ENCODE peak calls at places on chromosomes 4 and X, in five cellular contexts. P is A549, Q is fibroblast of lung, G is adrenal gland, J is SJCRH30. Y is an unnamed sample. For H3K4me1, the result is how much of the 10 kb centered on the place peaks cover.

GRCh38 chrX:48883729-48884128 is 13.8 kb downstream of the TIMM17B start:
- DNase-seq in Q (no peak), J (no peak), G (no peak), P (peak), Y (no peak)

GRCh38 chr4:188975271-188975670 is 836.0 kb downstream of the TRIML1 start:
- DNase-seq in Q (no peak), G (no peak), P (no peak), J (no peak), Y (no peak)

GRCh38 chr4:14729605-14730004 is 272.7 kb upstream of the CPEB2 start:
- DNase-seq in G (no peak), Q (no peak), J (no peak), P (no peak), Y (no peak)

GRCh38 chr4:38190717-38191178 is 230.6 kb downstream of the PTTG2 start:
- DNase-seq in P (no peak), Q (peak), G (no peak), J (peak), Y (no peak)

GRCh38 chr4:56603297-56603696 is 77.8 kb downstream of the HOPX start:
- DNase-seq in J (no peak), G (no peak), Q (no peak), P (no peak), Y (no peak)

GRCh38 chrX:17414839-17415238 is 39.8 kb downstream of the NHS start:
- DNase-seq in G (peak), P (no peak), Q (no peak), J (peak), Y (peak)

GRCh38 chr4:153067376-153067775 is 131.3 kb downstream of the FHDC1 start:
- DNase-seq in P (peak), J (no peak), Q (peak), G (no peak), Y (peak)

GRCh38 chrX:47226071-47226470 is 6.7 kb upstream of the USP11 start:
- DNase-seq in P (no peak), J (no peak), Q (no peak), G (no peak), Y (no peak)

GRCh38 chr4:93722446-93722845 is 106.1 kb upstream of the ATOH1 start:
- DNase-seq in G (no peak), J (no peak), Q (no peak), P (no peak), Y (no peak)

GRCh38 chr4:141246243-141246642 is 25.5 kb downstream of the ZNF330 start:
- DNase-seq in G (no peak), Q (peak), P (no peak), J (peak), Y (no peak)

GRCh38 chrX:153469811-153470410 is 465 bp downstream of the HAUS7 start:
- DNase-seq in J (peak), G (peak), P (no peak), Q (no peak), Y (no peak)

GRCh38 chr4:90982787-90983186 is 855.6 kb downstream of the CCSER1 start:
- DNase-seq in Q (no peak), J (no peak), P (no peak), G (no peak), Y (no peak)

GRCh38 chrX:150018931-150019331 is 80.6 kb upstream of the EOLA2 start:
- DNase-seq in G (no peak), P (no peak), Q (peak), J (no peak), Y (no peak)

GRCh38 chrX:3181846-3182245 is 140.6 kb downstream of the ARSF start:
- DNase-seq in J (no peak), G (no peak), Q (peak), P (no peak), Y (no peak)

GRCh38 chrX:4547218-4547836 is 833.9 kb upstream of the PRKX start:
- DNase-seq in P (peak), J (peak), G (peak), Q (peak), Y (peak)

GRCh38 chr4:173257732-173258717 is 76.1 kb downstream of the HMGB2 start:
- DNase-seq in G (peak), Q (peak), P (peak), J (peak), Y (peak)

GRCh38 chr4:114087596-114088230 is 108.3 kb upstream of the ARSJ start:
- DNase-seq in Q (peak), J (peak), P (no peak), G (no peak), Y (no peak)

GRCh38 chrX:109940411-109940810 is 62.5 kb upstream of the TMEM164 start:
- DNase-seq in G (no peak), P (no peak), Q (peak), J (no peak), Y (no peak)

GRCh38 chr4:52659722-52660261 is 691 bp upstream of the USP46 start:
- DNase-seq in J (peak), Q (peak), G (peak), P (peak), Y (peak)

GRCh38 chr4:112284662-112285411 is 867 bp downstream of the TIFA start:
- DNase-seq in G (no peak), J (peak), Q (peak), P (no peak), Y (peak)

GRCh38 chrX:103329991-103330390 is at the start of gene TCEAL7:
- DNase-seq in G (peak), J (peak), Q (peak), P (no peak), Y (no peak)

GRCh38 chrX:48715066-48715465 is 18.5 kb downstream of the SUV39H1 start:
- DNase-seq in Q (peak), G (no peak), P (no peak), J (peak), Y (no peak)

GRCh38 chr4:184473515-184474260 is 662 bp downstream of the IRF2 start:
- DNase-seq in P (peak), Q (peak), G (peak), J (peak), Y (peak)

GRCh38 chr4:176422031-176422430 is 102.3 kb downstream of the SPCS3 start:
- DNase-seq in J (no peak), P (no peak), Q (no peak), G (no peak), Y (no peak)

GRCh38 chrX:79524642-79525041 is 157.5 kb upstream of the ITM2A start:
- DNase-seq in Q (no peak), P (peak), G (no peak), J (peak), Y (peak)

GRCh38 chr4:39855909-39856512 is 121.7 kb downstream of the PDS5A start:
- DNase-seq in J (peak), G (no peak), Q (peak), P (peak), Y (no peak)

GRCh38 chrX:45762699-45763647 is 562.3 kb upstream of the DIPK2B start:
- DNase-seq in P (no peak), Q (no peak), J (no peak), G (no peak), Y (no peak)

GRCh38 chr4:78581626-78582025 is 30.1 kb downstream of the ANXA3 start:
- DNase-seq in J (no peak), P (no peak), Q (no peak), G (no peak), Y (no peak)

GRCh38 chr4:23135792-23136645 is 443.3 kb downstream of the GBA3 start:
- DNase-seq in P (peak), J (peak), Q (peak), G (no peak), Y (peak)

GRCh38 chr4:148415500-148415899 is 26.7 kb downstream of the NR3C2 start:
- DNase-seq in Q (peak), P (peak), J (peak), G (no peak), Y (no peak)

GRCh38 chr4:119628281-119629141 is at the start of gene PDE5A:
- DNase-seq in J (peak), G (peak), P (peak), Q (peak), Y (peak)

GRCh38 chr4:1685604-1686150 is 1.6 kb upstream of the FAM53A start:
- DNase-seq in Q (no peak), P (no peak), J (peak), G (no peak), Y (no peak)

GRCh38 chr4:185112104-185112503 is 31.0 kb upstream of the SLC25A4 start:
- DNase-seq in Q (peak), P (peak), J (peak), G (peak), Y (no peak)

GRCh38 chrX:17859609-17860178 is 1.4 kb downstream of the RAI2 start:
- DNase-seq in J (no peak), Q (no peak), G (peak), P (no peak), Y (no peak)

DNA sequence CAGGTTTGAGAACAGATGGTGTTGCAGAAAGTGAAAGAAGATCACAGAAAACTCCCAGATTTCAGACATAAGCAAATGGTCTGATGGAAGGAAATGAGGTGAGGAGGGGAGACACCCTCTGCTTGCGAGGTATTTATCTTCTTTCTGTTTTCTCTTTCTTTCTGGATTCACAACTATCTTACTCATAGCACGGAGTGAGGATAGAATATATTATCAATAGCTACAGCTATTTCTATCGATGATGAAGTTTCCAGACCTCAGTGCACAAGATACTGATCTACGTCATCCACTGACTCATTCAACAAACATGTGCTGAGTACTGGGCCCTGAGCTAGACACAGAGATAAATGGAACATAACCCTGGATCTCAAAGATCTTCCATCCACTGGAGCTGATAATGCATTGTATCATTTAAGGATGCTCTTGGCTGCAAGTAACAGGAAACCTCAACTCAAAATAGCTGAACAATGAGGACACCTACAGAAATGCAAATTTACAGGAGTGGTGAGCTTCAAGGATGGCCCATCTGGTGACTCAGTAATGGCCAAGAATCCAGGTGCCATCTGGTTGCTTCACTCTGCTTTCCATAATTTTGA is 21.2 kb downstream of the SLC2A9 start:
- DNase-seq in P (no peak), J (no peak), Q (peak), G (no peak), Y (no peak)
- H3K4me1 ChIP-seq in P (under half), J (under half), Q (under half), G (under half), Y (under half)

GRCh38 chrX:72297953-72298730 is 7.6 kb downstream of the CITED1 start:
- DNase-seq in J (peak), G (no peak), Q (peak), P (peak), Y (no peak)
- H3K27ac ChIP-seq in J (no peak), G (no peak), Q (no peak), P (no peak), Y (no peak)

GRCh38 chr4:69321153-69321729 is 41.0 kb downstream of the UGT2B28 start:
- DNase-seq in J (peak), G (no peak), P (no peak), Q (no peak), Y (no peak)

GRCh38 chr4:69323284-69323683 is 43.0 kb downstream of the UGT2B28 start:
- DNase-seq in J (no peak), Q (no peak), P (no peak), G (no peak), Y (no peak)

GRCh38 chr4:69322055-69322454 is 41.8 kb downstream of the UGT2B28 start:
- DNase-seq in P (no peak), Q (peak), G (no peak), J (no peak), Y (no peak)
- H3K4me3 ChIP-seq in P (no peak), Q (no peak), G (no peak), J (no peak), Y (no peak)

GRCh38 chr4:155532373-155532772 is 134.3 kb upstream of the GUCY1A1 start:
- DNase-seq in J (no peak), Q (no peak), P (no peak), G (no peak), Y (no peak)
- H3K4me1 ChIP-seq in J (under half), Q (under half), P (under half), G (under half), Y (under half)

Y was measured in colonic mucosa.